ENCODE peak calls at places on chromosome 20, in seven cellular contexts. D, W, L, A, R, F and Z are unnamed samples.

GRCh38 chr20:44646641-44647274 is 4.7 kb downstream of the ADA start:
- DNase-seq in D (no peak), W (peak; percentile 36), L (no peak), A (no peak), R (no peak), F (no peak), Z (no peak)

GRCh38 chr20:19056909-19057308 is 155.5 kb upstream of the SLC24A3 start:
- DNase-seq in D (no peak), W (no peak), L (no peak), A (no peak), R (no peak), F (peak; percentile 2), Z (no peak)

GRCh38 chr20:17431621-17432364 is 99.4 kb downstream of the BFSP1 start:
- DNase-seq in D (peak; percentile 57), W (peak; percentile 34), L (peak; percentile 23), A (peak; percentile 51), R (peak; percentile 69), F (peak; percentile 61), Z (no peak)

GRCh38 chr20:64049887-64050260 is 435 bp upstream of the SOX18 start:
- DNase-seq in D (no peak), W (no peak), L (no peak), A (no peak), R (no peak), F (peak; percentile 77), Z (no peak)

GRCh38 chr20:49037962-49038387 is 8.1 kb upstream of the CSE1L start:
- DNase-seq in D (no peak), W (no peak), L (no peak), A (no peak), R (no peak), F (peak; percentile 67), Z (no peak)

GRCh38 chr20:10007747-10008146 is 27.0 kb upstream of the ANKEF1 start:
- DNase-seq in D (no peak), W (no peak), L (no peak), A (no peak), R (no peak), F (peak; percentile 17), Z (no peak)

GRCh38 chr20:24894488-24894887 is 54.6 kb upstream of the CST7 start:
- DNase-seq in D (no peak), W (no peak), L (no peak), A (no peak), R (no peak), F (no peak), Z (no peak)

GRCh38 chr20:16621435-16622141 is 48.3 kb upstream of the KIF16B start:
- DNase-seq in D (no peak), W (no peak), L (no peak), A (no peak), R (no peak), F (peak; percentile 8), Z (no peak)

GRCh38 chr20:59770270-59770669 is 163.2 kb downstream of the SYCP2 start:
- DNase-seq in D (no peak), W (no peak), L (no peak), A (no peak), R (no peak), F (no peak), Z (no peak)

GRCh38 chr20:63544958-63545516 is 2.5 kb downstream of the SRMS start:
- DNase-seq in D (no peak), W (peak; percentile 78), L (no peak), A (peak; percentile 43), R (no peak), F (no peak), Z (no peak)

GRCh38 chr20:37994512-37994911 is 38.7 kb downstream of the TTI1 start:
- DNase-seq in D (peak; percentile 43), W (no peak), L (no peak), A (no peak), R (no peak), F (no peak), Z (no peak)

GRCh38 chr20:24987244-24987643 is 5.3 kb downstream of the APMAP start:
- DNase-seq in D (peak; percentile 83), W (no peak), L (no peak), A (no peak), R (no peak), F (no peak), Z (no peak)

GRCh38 chr20:55166063-55166462 is 690.7 kb downstream of the DOK5 start:
- DNase-seq in D (no peak), W (no peak), L (peak; percentile 47), A (no peak), R (no peak), F (peak; percentile 1), Z (no peak)

GRCh38 chr20:13101276-13101675 is 92.5 kb downstream of the SPTLC3 start:
- DNase-seq in D (no peak), W (no peak), L (no peak), A (no peak), R (no peak), F (no peak), Z (no peak)

GRCh38 chr20:11544029-11544678 is 373.5 kb upstream of the BTBD3 start:
- DNase-seq in D (peak; percentile 72), W (peak; percentile 14), L (no peak), A (no peak), R (peak; percentile 43), F (peak; percentile 18), Z (peak; percentile 88)

GRCh38 chr20:17043323-17043722 is 183.5 kb upstream of the PCSK2 start:
- DNase-seq in D (no peak), W (no peak), L (no peak), A (no peak), R (no peak), F (no peak), Z (no peak)

GRCh38 chr20:15138548-15139126 is 801.2 kb upstream of the FLRT3 start:
- DNase-seq in D (no peak), W (no peak), L (no peak), A (no peak), R (no peak), F (no peak), Z (no peak)

GRCh38 chr20:34516874-34517542 is 786 bp downstream of the DYNLRB1 start:
- DNase-seq in D (no peak), W (peak; percentile 29), L (no peak), A (no peak), R (peak; percentile 60), F (peak; percentile 41), Z (no peak)

DNA sequence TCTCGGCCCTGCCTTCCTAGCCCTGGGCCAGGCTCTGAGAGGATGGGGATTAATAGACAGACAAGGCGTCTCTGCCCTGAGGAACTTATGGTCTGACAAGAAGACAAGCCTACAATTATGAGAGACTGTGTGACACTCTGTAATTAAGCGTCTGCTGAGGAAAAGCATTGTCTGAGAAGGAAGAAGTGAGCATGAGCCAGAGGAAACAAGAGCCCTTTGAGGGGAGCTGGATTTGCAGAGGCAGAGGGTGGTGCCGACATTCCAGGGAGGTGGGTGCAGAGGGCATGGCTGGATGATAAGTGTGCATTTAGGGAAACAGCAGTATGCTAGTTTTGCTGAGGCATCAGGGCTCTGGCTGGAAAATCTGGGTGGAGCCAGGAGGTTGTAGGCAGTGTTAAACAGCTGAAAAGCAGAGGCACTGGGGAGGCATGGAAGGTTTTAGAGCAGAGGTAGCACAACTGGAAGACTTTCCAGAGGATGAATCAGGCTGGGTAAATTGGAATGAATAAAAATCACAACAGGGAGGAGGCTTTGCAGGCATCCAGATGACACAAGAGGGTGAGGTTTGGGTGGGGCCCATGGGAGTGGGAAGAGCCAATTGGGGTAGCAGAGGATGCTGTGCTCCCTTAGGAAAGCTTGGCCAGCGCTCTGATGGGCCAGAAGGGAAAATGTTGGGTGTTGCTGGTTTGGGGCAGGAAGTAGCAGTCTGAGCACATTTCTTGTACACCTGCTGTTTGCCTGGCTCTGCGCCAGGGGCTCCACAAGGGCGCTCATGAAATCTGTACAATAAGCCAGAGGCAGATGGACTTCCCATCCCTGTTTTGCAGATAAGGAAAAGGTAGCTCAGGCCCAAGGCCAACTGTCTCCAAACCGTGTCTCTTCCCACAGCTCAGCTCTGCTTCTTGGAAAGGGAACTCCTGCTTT is 74.0 kb upstream of the MYL9 start:
- DNase-seq in D (no peak), W (peak; percentile 72), L (no peak), A (peak; percentile 63), R (no peak), F (peak; percentile 49), Z (no peak)
- H3K4me3 ChIP-seq in D (no peak overlapping the region), W (no peak overlapping the region), L (no peak overlapping the region), A (no peak overlapping the region), R (no peak overlapping the region), F (no peak overlapping the region), Z (no peak overlapping the region)

DNA sequence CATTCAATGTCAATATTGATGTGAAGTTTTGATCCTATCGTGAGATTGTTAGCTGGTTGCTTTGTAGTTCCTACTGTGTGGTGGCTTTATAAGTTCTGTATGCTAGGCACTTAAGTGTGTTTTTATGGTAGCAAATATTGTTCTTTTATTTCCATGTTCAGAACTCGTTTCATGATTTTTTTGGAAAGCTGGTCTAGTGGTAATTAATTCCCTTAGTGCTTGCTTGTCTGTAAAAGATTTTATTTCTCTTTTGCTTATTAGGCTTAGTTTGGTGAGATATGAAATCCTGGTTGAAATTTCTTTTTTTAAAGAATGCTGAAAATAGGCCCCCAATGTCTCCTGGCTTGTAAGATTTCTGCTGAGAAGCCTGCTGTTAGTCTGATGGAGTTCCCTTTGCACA is 27.8 kb upstream of the PLCB1 start:
- DNase-seq in D (no peak), W (no peak), L (no peak), A (no peak), R (no peak), F (no peak), Z (no peak)
- TF ChIP-seq EP300 in D (no peak), W (no peak), L (no peak), A (no peak), R (no peak), F (no peak), Z (no peak)

GRCh38 chr20:20227013-20227571 is 140.8 kb upstream of the INSM1 start:
- DNase-seq in D (no peak), W (no peak), L (no peak), A (no peak), R (no peak), F (no peak), Z (no peak)

GRCh38 chr20:20228351-20228750 is 139.6 kb upstream of the INSM1 start:
- DNase-seq in D (no peak), W (no peak), L (no peak), A (no peak), R (no peak), F (no peak), Z (no peak)

GRCh38 chr20:20224806-20225205 is 143.1 kb upstream of the INSM1 start:
- DNase-seq in D (no peak), W (no peak), L (no peak), A (no peak), R (no peak), F (no peak), Z (no peak)

GRCh38 chr20:20225325-20225724 is 142.6 kb upstream of the INSM1 start:
- DNase-seq in D (no peak), W (no peak), L (no peak), A (no peak), R (no peak), F (no peak), Z (no peak)

GRCh38 chr20:20226554-20226953 is 141.3 kb upstream of the INSM1 start:
- DNase-seq in D (no peak), W (no peak), L (no peak), A (no peak), R (no peak), F (no peak), Z (no peak)
- H3K4me3 ChIP-seq in D (no peak overlapping the region), W (no peak overlapping the region), L (no peak overlapping the region), A (no peak overlapping the region), R (no peak overlapping the region), F (no peak overlapping the region), Z (no peak overlapping the region)

GRCh38 chr20:31713312-31714049 is 9.2 kb downstream of the BCL2L1 start:
- DNase-seq in D (peak; percentile 81), W (peak; percentile 55), L (no peak), A (peak; percentile 56), R (no peak), F (no peak), Z (peak; percentile 75)
- TF ChIP-seq EP300 in D (no peak), W (no peak), L (no peak), A (no peak), R (peak; percentile 91), F (no peak), Z (peak; percentile 83)